ENCODE peak calls at places on chromosomes 3 and 15, in six cellular contexts. Q, M, T, P, W and E are unnamed samples.

GRCh38 chr3:38116471-38117162 is 20.3 kb downstream of the ACAA1 start:
- DNase-seq in M (no peak), Q (no peak), W (no peak), T (no peak), P (no peak), E (no peak)

GRCh38 chr3:114103858-114104257 is 47.3 kb downstream of the QTRT2 start:
- DNase-seq in Q (no peak), P (no peak), M (no peak), T (no peak), W (no peak), E (no peak)

GRCh38 chr3:17054944-17055343 is 170.2 kb downstream of the PLCL2 start:
- DNase-seq in Q (no peak), T (no peak), M (no peak), W (no peak), P (no peak), E (no peak)

GRCh38 chr3:45817788-45818523 is 21.6 kb upstream of the SLC6A20 start:
- DNase-seq in M (no peak), T (no peak), Q (no peak), W (no peak), P (no peak), E (peak; percentile 71)

GRCh38 chr3:124928333-124929202 is 6.0 kb downstream of the MUC13 start:
- DNase-seq in P (peak; percentile 68), Q (peak; percentile 50), M (peak; percentile 9), T (peak; percentile 67), W (peak; percentile 69), E (peak; percentile 65)

GRCh38 chr3:157131861-157132260 is 28.1 kb downstream of the CCNL1 start:
- DNase-seq in W (no peak), P (no peak), T (no peak), Q (no peak), M (no peak), E (no peak)

GRCh38 chr3:99419111-99419510 is 219.3 kb upstream of the COL8A1 start:
- DNase-seq in T (no peak), M (no peak), W (no peak), P (no peak), Q (no peak), E (no peak)

GRCh38 chr15:23687143-23687470 is at the start of gene NDN:
- DNase-seq in Q (no peak), T (peak; percentile 50), W (no peak), P (peak; percentile 83), M (no peak), E (peak; percentile 92)

GRCh38 chr3:101928890-101929289 is 79.6 kb downstream of the NFKBIZ start:
- DNase-seq in W (no peak), P (no peak), M (no peak), Q (no peak), T (no peak), E (no peak)

GRCh38 chr15:31280037-31280830 is 46.4 kb upstream of the KLF13 start:
- DNase-seq in M (no peak), Q (no peak), T (peak; percentile 44), W (no peak), P (peak; percentile 3), E (no peak)

GRCh38 chr15:38481761-38482160 is 27.8 kb downstream of the FAM98B start:
- DNase-seq in M (no peak), T (no peak), W (no peak), P (no peak), Q (no peak), E (no peak)

GRCh38 chr15:51321316-51321715 is 17.1 kb downstream of the CYP19A1 start:
- DNase-seq in Q (no peak), T (no peak), M (no peak), W (no peak), P (no peak), E (no peak)

GRCh38 chr15:78634251-78635145 is 6.5 kb downstream of the CHRNB4 start:
- DNase-seq in P (peak; percentile 66), T (no peak), M (no peak), Q (no peak), W (no peak), E (no peak)

GRCh38 chr3:142888484-142889262 is at the start of gene PCOLCE2:
- DNase-seq in P (peak; percentile 65), Q (peak; percentile 65), T (peak; percentile 29), M (no peak), W (peak; percentile 43), E (peak; percentile 89)

GRCh38 chr15:79071901-79072300 is 18.7 kb downstream of the RASGRF1 start:
- DNase-seq in T (no peak), P (no peak), W (no peak), Q (no peak), M (no peak), E (no peak)

GRCh38 chr15:90241343-90242192 is 7.6 kb downstream of the GDPGP1 start:
- DNase-seq in Q (no peak), P (no peak), W (no peak), M (no peak), T (no peak), E (no peak)

GRCh38 chr3:13229291-13229949 is 156.2 kb upstream of the IQSEC1 start:
- DNase-seq in M (no peak), W (peak; percentile 23), Q (peak; percentile 53), T (no peak), P (no peak), E (no peak)

GRCh38 chr3:57112206-57112605 is 51.7 kb downstream of the SPATA12 start:
- DNase-seq in Q (peak; percentile 49), T (no peak), W (peak; percentile 34), P (no peak), M (no peak), E (no peak)

GRCh38 chr15:47987908-47988532 is 132.8 kb upstream of the SLC24A5 start:
- DNase-seq in T (peak; percentile 21), W (peak; percentile 79), Q (peak; percentile 21), P (no peak), M (no peak), E (no peak)

GRCh38 chr3:13277860-13278531 is 142.1 kb downstream of the NUP210 start:
- DNase-seq in M (no peak), T (no peak), P (no peak), Q (no peak), W (no peak), E (no peak)

GRCh38 chr3:37171144-37171543 is 3.2 kb downstream of the LRRFIP2 start:
- DNase-seq in M (no peak), W (no peak), Q (no peak), P (no peak), T (no peak), E (no peak)

GRCh38 chr3:125602752-125603649 is 7.7 kb upstream of the OSBPL11 start:
- DNase-seq in W (no peak), P (no peak), T (peak; percentile 20), M (no peak), Q (no peak), E (peak; percentile 33)

GRCh38 chr3:19946291-19946831 is 536 bp upstream of the RAB5A start:
- DNase-seq in W (no peak), Q (no peak), T (no peak), M (no peak), P (no peak), E (no peak)